ENCODE peak calls at places on chromosomes 3 and 15, in ten cellular contexts. One of them, this sample, is unnamed.

GRCh38 chr15:92899910-92900711 is at the start of gene CHD2:
- DNase-seq in OCI-LY7: peak
- DNase-seq in mesothelial cell of epicardium: peak
- DNase-seq in GM20000: peak
- DNase-seq in PC-3: peak
- DNase-seq in cardiac fibroblast: peak
- DNase-seq in IMR-90: peak
- DNase-seq in left ventricle myocardium inferior: peak
- DNase-seq in WTC11: peak
- DNase-seq in foreskin fibroblast: peak
- DNase-seq in this sample: peak

GRCh38 chr3:77563012-77563411 is 523.1 kb downstream of the ROBO2 start:
- DNase-seq in OCI-LY7: no peak
- DNase-seq in mesothelial cell of epicardium: no peak
- DNase-seq in GM20000: no peak
- DNase-seq in PC-3: peak
- DNase-seq in cardiac fibroblast: no peak
- DNase-seq in IMR-90: no peak
- DNase-seq in left ventricle myocardium inferior: no peak
- DNase-seq in WTC11: no peak
- DNase-seq in foreskin fibroblast: no peak
- DNase-seq in this sample: no peak

GRCh38 chr15:31111091-31111647 is 9.6 kb upstream of the TRPM1 start:
- DNase-seq in OCI-LY7: no peak
- DNase-seq in mesothelial cell of epicardium: no peak
- DNase-seq in GM20000: no peak
- DNase-seq in PC-3: no peak
- DNase-seq in cardiac fibroblast: peak
- DNase-seq in IMR-90: peak
- DNase-seq in left ventricle myocardium inferior: no peak
- DNase-seq in WTC11: no peak
- DNase-seq in foreskin fibroblast: peak
- DNase-seq in this sample: no peak

GRCh38 chr15:50353251-50353998 is 1.6 kb downstream of the GABPB1 start:
- DNase-seq in OCI-LY7: peak
- DNase-seq in mesothelial cell of epicardium: no peak
- DNase-seq in GM20000: peak
- DNase-seq in PC-3: peak
- DNase-seq in cardiac fibroblast: peak
- DNase-seq in IMR-90: peak
- DNase-seq in left ventricle myocardium inferior: no peak
- DNase-seq in WTC11: no peak
- DNase-seq in foreskin fibroblast: peak
- DNase-seq in this sample: peak

GRCh38 chr3:80767599-80767998 is 993.8 kb downstream of the GBE1 start:
- DNase-seq in OCI-LY7: no peak
- DNase-seq in mesothelial cell of epicardium: no peak
- DNase-seq in GM20000: no peak
- DNase-seq in PC-3: peak
- DNase-seq in cardiac fibroblast: no peak
- DNase-seq in IMR-90: no peak
- DNase-seq in left ventricle myocardium inferior: no peak
- DNase-seq in WTC11: no peak
- DNase-seq in foreskin fibroblast: no peak
- DNase-seq in this sample: no peak

GRCh38 chr3:87548271-87548670 is 271.9 kb upstream of the POU1F1 start:
- DNase-seq in OCI-LY7: no peak
- DNase-seq in mesothelial cell of epicardium: no peak
- DNase-seq in GM20000: no peak
- DNase-seq in PC-3: no peak
- DNase-seq in cardiac fibroblast: no peak
- DNase-seq in IMR-90: no peak
- DNase-seq in left ventricle myocardium inferior: no peak
- DNase-seq in WTC11: no peak
- DNase-seq in foreskin fibroblast: no peak
- DNase-seq in this sample: no peak

GRCh38 chr15:61228025-61228901 is 839 bp downstream of the RORA start:
- DNase-seq in OCI-LY7: no peak
- DNase-seq in mesothelial cell of epicardium: peak
- DNase-seq in GM20000: peak
- DNase-seq in PC-3: peak
- DNase-seq in cardiac fibroblast: peak
- DNase-seq in IMR-90: peak
- DNase-seq in left ventricle myocardium inferior: peak
- DNase-seq in WTC11: peak
- DNase-seq in foreskin fibroblast: peak
- DNase-seq in this sample: no peak

GRCh38 chr3:28376424-28376823 is 27.8 kb upstream of the AZI2 start:
- DNase-seq in OCI-LY7: no peak
- DNase-seq in mesothelial cell of epicardium: no peak
- DNase-seq in GM20000: no peak
- DNase-seq in PC-3: no peak
- DNase-seq in cardiac fibroblast: peak
- DNase-seq in IMR-90: peak
- DNase-seq in left ventricle myocardium inferior: no peak
- DNase-seq in WTC11: no peak
- DNase-seq in foreskin fibroblast: peak
- DNase-seq in this sample: no peak

GRCh38 chr15:94674251-94674650 is 442.9 kb downstream of the MCTP2 start:
- DNase-seq in OCI-LY7: no peak
- DNase-seq in mesothelial cell of epicardium: no peak
- DNase-seq in GM20000: no peak
- DNase-seq in PC-3: no peak
- DNase-seq in cardiac fibroblast: no peak
- DNase-seq in IMR-90: no peak
- DNase-seq in left ventricle myocardium inferior: no peak
- DNase-seq in WTC11: no peak
- DNase-seq in foreskin fibroblast: no peak
- DNase-seq in this sample: no peak

GRCh38 chr3:184345678-184346144 is 8.3 kb downstream of the FAM131A start:
- DNase-seq in OCI-LY7: peak
- DNase-seq in mesothelial cell of epicardium: no peak
- DNase-seq in GM20000: peak
- DNase-seq in PC-3: peak
- DNase-seq in cardiac fibroblast: peak
- DNase-seq in IMR-90: peak
- DNase-seq in left ventricle myocardium inferior: peak
- DNase-seq in WTC11: peak
- DNase-seq in foreskin fibroblast: peak
- DNase-seq in this sample: no peak
- TF ChIP-seq CTCF in OCI-LY7: peak
- TF ChIP-seq CTCF in mesothelial cell of epicardium: no peak
- TF ChIP-seq CTCF in GM20000: no peak
- TF ChIP-seq CTCF in PC-3: peak
- TF ChIP-seq CTCF in cardiac fibroblast: peak
- TF ChIP-seq CTCF in IMR-90: peak
- TF ChIP-seq CTCF in left ventricle myocardium inferior: peak
- TF ChIP-seq CTCF in WTC11: no peak
- TF ChIP-seq CTCF in foreskin fibroblast: peak
- TF ChIP-seq CTCF in this sample: no peak

GRCh38 chr3:167740961-167741587 is 5.6 kb downstream of the SERPINI1 start:
- DNase-seq in OCI-LY7: peak
- DNase-seq in mesothelial cell of epicardium: no peak
- DNase-seq in GM20000: peak
- DNase-seq in PC-3: peak
- DNase-seq in cardiac fibroblast: peak
- DNase-seq in IMR-90: peak
- DNase-seq in left ventricle myocardium inferior: no peak
- DNase-seq in WTC11: peak
- DNase-seq in foreskin fibroblast: peak
- DNase-seq in this sample: peak
- TF ChIP-seq CTCF in OCI-LY7: peak
- TF ChIP-seq CTCF in mesothelial cell of epicardium: no peak
- TF ChIP-seq CTCF in GM20000: peak
- TF ChIP-seq CTCF in PC-3: peak
- TF ChIP-seq CTCF in cardiac fibroblast: peak
- TF ChIP-seq CTCF in IMR-90: peak
- TF ChIP-seq CTCF in left ventricle myocardium inferior: peak
- TF ChIP-seq CTCF in WTC11: no peak
- TF ChIP-seq CTCF in foreskin fibroblast: peak
- TF ChIP-seq CTCF in this sample: peak

DNA sequence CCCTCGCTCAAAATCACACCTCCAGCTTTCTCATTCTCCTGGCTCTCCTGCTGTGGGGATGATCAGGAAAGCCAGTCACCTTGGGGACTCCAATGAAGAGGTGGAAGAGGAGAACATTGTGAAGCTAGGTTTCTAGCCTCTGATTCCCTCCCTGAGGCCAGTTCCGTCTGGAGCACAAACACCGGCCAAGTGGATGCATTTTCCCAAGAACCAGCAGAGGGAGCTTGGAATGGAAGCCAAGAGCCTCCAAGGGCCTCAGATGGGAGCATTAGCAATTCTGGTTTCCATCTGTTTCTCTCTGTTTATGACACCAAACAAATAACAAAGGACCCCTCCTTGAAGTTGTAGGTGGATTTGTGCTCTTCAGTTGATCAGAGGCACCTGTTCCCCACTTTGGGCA is 40.6 kb upstream of the NMNAT3 start:
- DNase-seq in OCI-LY7: no peak
- DNase-seq in mesothelial cell of epicardium: no peak
- DNase-seq in GM20000: no peak
- DNase-seq in PC-3: peak
- DNase-seq in cardiac fibroblast: peak
- DNase-seq in IMR-90: peak
- DNase-seq in left ventricle myocardium inferior: peak
- DNase-seq in WTC11: peak
- DNase-seq in foreskin fibroblast: peak
- DNase-seq in this sample: no peak
- TF ChIP-seq CTCF in OCI-LY7: peak
- TF ChIP-seq CTCF in mesothelial cell of epicardium: no peak
- TF ChIP-seq CTCF in GM20000: no peak
- TF ChIP-seq CTCF in PC-3: peak
- TF ChIP-seq CTCF in cardiac fibroblast: peak
- TF ChIP-seq CTCF in IMR-90: peak
- TF ChIP-seq CTCF in left ventricle myocardium inferior: peak
- TF ChIP-seq CTCF in WTC11: peak
- TF ChIP-seq CTCF in foreskin fibroblast: peak
- TF ChIP-seq CTCF in this sample: no peak

DNA sequence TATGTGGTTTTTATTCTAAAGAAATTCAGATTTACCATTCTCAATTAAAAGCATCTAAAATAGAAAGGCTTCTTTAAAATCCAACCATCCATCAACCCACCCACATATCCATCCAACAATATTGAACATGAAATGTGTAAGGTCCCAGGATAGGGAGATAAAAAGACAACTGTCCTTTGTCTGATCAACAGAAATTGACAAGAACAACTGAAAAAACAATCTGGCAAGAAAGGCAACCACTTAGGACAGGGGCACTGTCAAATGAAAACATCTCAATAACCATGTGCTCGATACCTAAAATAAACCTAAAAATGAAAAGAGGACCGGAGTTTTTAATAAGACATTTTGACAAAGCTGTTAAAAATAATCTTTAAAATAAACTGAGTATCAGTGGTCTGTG is 67.2 kb downstream of the NR1I2 start:
- DNase-seq in OCI-LY7: no peak
- DNase-seq in mesothelial cell of epicardium: no peak
- DNase-seq in GM20000: no peak
- DNase-seq in PC-3: no peak
- DNase-seq in cardiac fibroblast: no peak
- DNase-seq in IMR-90: no peak
- DNase-seq in left ventricle myocardium inferior: no peak
- DNase-seq in WTC11: no peak
- DNase-seq in foreskin fibroblast: no peak
- DNase-seq in this sample: no peak
- TF ChIP-seq CTCF in OCI-LY7: no peak
- TF ChIP-seq CTCF in mesothelial cell of epicardium: no peak
- TF ChIP-seq CTCF in GM20000: no peak
- TF ChIP-seq CTCF in PC-3: no peak
- TF ChIP-seq CTCF in cardiac fibroblast: no peak
- TF ChIP-seq CTCF in IMR-90: no peak
- TF ChIP-seq CTCF in left ventricle myocardium inferior: no peak
- TF ChIP-seq CTCF in WTC11: no peak
- TF ChIP-seq CTCF in foreskin fibroblast: no peak
- TF ChIP-seq CTCF in this sample: no peak

DNA sequence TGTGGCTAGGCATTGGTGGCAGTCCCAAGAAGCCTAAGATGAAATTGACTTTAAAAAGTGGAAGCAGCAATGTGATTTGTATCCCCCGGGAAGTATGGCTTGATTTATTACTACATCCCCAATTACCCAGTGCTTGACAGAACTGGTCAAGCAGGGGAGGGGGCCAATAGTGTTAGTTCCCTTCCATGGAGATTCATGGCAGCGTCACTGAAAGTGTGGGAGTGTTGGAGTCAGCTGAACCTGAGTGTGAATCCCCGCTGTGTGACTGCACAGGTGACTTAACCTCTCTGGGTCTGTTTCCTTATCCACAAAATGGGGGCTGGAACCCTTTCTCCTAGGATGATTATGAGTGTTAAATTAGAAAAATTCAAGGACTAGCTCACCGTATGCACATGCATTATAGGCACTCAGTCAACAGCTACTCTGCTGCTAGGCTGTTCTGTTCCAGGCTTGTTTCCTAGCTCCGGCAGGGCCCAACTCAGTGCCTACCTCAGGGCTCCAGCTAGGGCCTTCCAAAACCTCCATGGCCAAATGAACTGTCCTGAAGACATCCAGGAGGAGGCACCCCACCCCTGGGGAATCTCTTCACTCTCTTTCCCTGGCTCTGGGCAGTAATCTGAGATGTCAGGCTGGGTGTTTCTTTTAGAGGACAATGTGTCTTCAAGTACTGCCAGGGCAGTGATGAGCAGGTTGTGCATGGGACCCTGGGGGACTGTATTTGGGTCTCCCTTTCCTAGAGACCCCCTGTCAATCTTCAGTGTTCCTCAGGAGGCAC is 38.5 kb upstream of the TPM1 start:
- DNase-seq in OCI-LY7: no peak
- DNase-seq in mesothelial cell of epicardium: no peak
- DNase-seq in GM20000: no peak
- DNase-seq in PC-3: no peak
- DNase-seq in cardiac fibroblast: no peak
- DNase-seq in IMR-90: no peak
- DNase-seq in left ventricle myocardium inferior: no peak
- DNase-seq in WTC11: peak
- DNase-seq in foreskin fibroblast: no peak
- DNase-seq in this sample: no peak
- TF ChIP-seq CTCF in OCI-LY7: no peak
- TF ChIP-seq CTCF in mesothelial cell of epicardium: no peak
- TF ChIP-seq CTCF in GM20000: no peak
- TF ChIP-seq CTCF in PC-3: no peak
- TF ChIP-seq CTCF in cardiac fibroblast: no peak
- TF ChIP-seq CTCF in IMR-90: peak
- TF ChIP-seq CTCF in left ventricle myocardium inferior: no peak
- TF ChIP-seq CTCF in WTC11: no peak
- TF ChIP-seq CTCF in foreskin fibroblast: no peak
- TF ChIP-seq CTCF in this sample: no peak

This sample was measured in activated CD8-positive, alpha-beta T cell treated with anti-CD3 and anti-CD28 coated beads for 36 hours.